ENCODE peak calls at places on chromosomes 11 and 22, in ten cellular contexts. P is stimulated activated CD4-positive, alpha-beta T cell treated with anti-CD3 and anti-CD28 coated beads, Interleukin-15, amount 100 ng/mL, for 48 hours; G is suprapubic skin; O is MCF 10A; F is neural progenitor cell; M is neuronal stem cell; I is pancreas; B is effector CD4-positive, alpha-beta T cell; R is GM20000; V is HuH-7.5. X is an unnamed sample.

GRCh38 chr22:24474221-24474620 is 20.9 kb upstream of the UPB1 start:
- DNase-seq in G (no peak), M (no peak), B (no peak), F (no peak), V (no peak), P (no peak), O (peak), I (no peak), R (no peak), X (peak)

GRCh38 chr11:748007-748359 is 719 bp downstream of the TALDO1 start:
- DNase-seq in O (no peak), R (peak), F (peak), M (no peak), P (no peak), G (no peak), I (no peak), V (no peak), B (no peak), X (no peak)

GRCh38 chr11:64791781-64792291 is 11.2 kb downstream of the MAP4K2 start:
- DNase-seq in M (no peak), I (no peak), R (no peak), G (no peak), O (no peak), B (no peak), F (no peak), V (no peak), P (no peak), X (no peak)

GRCh38 chr11:129375731-129376657 is at the start of gene BARX2:
- DNase-seq in O (peak), M (peak), F (peak), I (peak), R (peak), P (peak), G (no peak), V (peak), B (no peak), X (peak)

GRCh38 chr11:93100211-93100610 is 97.6 kb downstream of the SLC36A4 start:
- DNase-seq in I (no peak), F (no peak), P (no peak), B (no peak), M (no peak), O (no peak), G (no peak), V (no peak), R (no peak), X (no peak)

GRCh38 chr22:49514656-49515055 is 313.0 kb downstream of the BRD1 start:
- DNase-seq in G (no peak), B (no peak), P (no peak), R (no peak), O (no peak), M (peak), F (peak), I (no peak), V (no peak), X (no peak)

GRCh38 chr11:13301522-13301921 is 23.9 kb downstream of the BMAL1 start:
- DNase-seq in I (no peak), O (no peak), F (no peak), R (no peak), M (no peak), B (no peak), G (peak), V (no peak), P (no peak), X (no peak)

GRCh38 chr11:102798012-102798746 is at the start of gene MMP1:
- DNase-seq in G (no peak), F (no peak), V (no peak), R (no peak), M (no peak), P (no peak), B (no peak), I (no peak), O (peak), X (peak)

GRCh38 chr11:30635401-30635989 is 49.3 kb upstream of the MPPED2 start:
- DNase-seq in F (peak), R (no peak), I (no peak), G (no peak), B (no peak), P (no peak), V (no peak), M (peak), O (no peak), X (no peak)

GRCh38 chr22:41966607-41967240 is 2.5 kb upstream of the SEPTIN3 start:
- DNase-seq in R (peak), V (no peak), G (no peak), P (no peak), I (no peak), O (peak), B (peak), F (peak), M (no peak), X (peak)

GRCh38 chr11:128690746-128691091 is 3.2 kb upstream of the FLI1 start:
- DNase-seq in B (no peak), M (no peak), I (no peak), G (no peak), R (no peak), O (no peak), P (no peak), F (peak), V (no peak), X (no peak)

GRCh38 chr11:96964661-96965060 is 574.8 kb downstream of the JRKL start:
- DNase-seq in M (no peak), I (no peak), P (no peak), R (no peak), O (no peak), B (no peak), F (peak), G (no peak), V (no peak), X (no peak)

GRCh38 chr11:8093931-8094575 is 13.0 kb downstream of the TUB start:
- DNase-seq in R (no peak), M (no peak), G (no peak), B (no peak), I (no peak), O (no peak), V (no peak), F (no peak), P (no peak), X (no peak)

GRCh38 chr11:107272561-107272960 is 185.1 kb downstream of the CWF19L2 start:
- DNase-seq in M (no peak), F (peak), R (no peak), G (no peak), B (no peak), O (no peak), P (no peak), I (no peak), V (no peak), X (no peak)